ENCODE peak calls at places on chromosomes 5 and 9, in five cellular contexts. H is iPS DF 6.9, Y is fibroblast of lung, X is fibroblast of the aortic adventitia, Z is NCI-H187. W is an unnamed sample.
A peak's percentile ranks its signal among the peaks of the same experiment; 100 is the strongest.

GRCh38 chr5:25090275-25090674 is 445.5 kb upstream of the CDH10 start:
- DNase-seq in H (no peak), Y (no peak), X (no peak), Z (no peak), W (no peak)

GRCh38 chr5:85453026-85453349 is 1068.3 kb upstream of the EDIL3 start:
- DNase-seq in H (no peak), Y (no peak), X (no peak), Z (no peak), W (no peak)

GRCh38 chr5:169009171-169009570 is 291.8 kb downstream of the SLIT3 start:
- DNase-seq in H (no peak), Y (no peak), X (peak; percentile 25), Z (no peak), W (no peak)

GRCh38 chr9:134660407-134660806 is 18.8 kb downstream of the COL5A1 start:
- DNase-seq in H (no peak), Y (no peak), X (no peak), Z (no peak), W (no peak)

GRCh38 chr9:4678679-4679267 is 596 bp upstream of the CDC37L1 start:
- DNase-seq in H (no peak), Y (peak; percentile 67), X (peak; percentile 58), Z (peak; percentile 70), W (peak; percentile 56)

GRCh38 chr9:84218322-84218721 is 122.2 kb downstream of the SLC28A3 start:
- DNase-seq in H (no peak), Y (no peak), X (no peak), Z (no peak), W (no peak)

GRCh38 chr9:36485647-36486453 is 85.8 kb upstream of the RNF38 start:
- DNase-seq in H (no peak), Y (peak; percentile 20), X (no peak), Z (no peak), W (no peak)

GRCh38 chr5:149452665-149453617 is 73.8 kb upstream of the IL17B start:
- DNase-seq in H (no peak), Y (peak; percentile 87), X (peak; percentile 92), Z (no peak), W (no peak)

GRCh38 chr5:2130361-2130760 is 247.6 kb upstream of the IRX4 start:
- DNase-seq in H (no peak), Y (no peak), X (no peak), Z (no peak), W (no peak)

W was measured in midbrain.